ENCODE peak calls at places on chromosomes 4 and X, in six cellular contexts. P is breast epithelium, T is kidney epithelial cell, A is astrocyte, J is cardiac muscle cell, W is IMR-90. S is an unnamed sample.

GRCh38 chr4:81577392-81577791 is 105.7 kb upstream of the RASGEF1B start:
- DNase-seq in J (no peak), T (no peak), A (no peak), P (no peak), W (no peak), S (no peak)

GRCh38 chr4:244471-244870 is 60.8 kb downstream of the ZNF732 start:
- DNase-seq in P (no peak), J (peak), T (no peak), A (no peak), W (no peak), S (no peak)

GRCh38 chr4:13541176-13541604 is 3.1 kb downstream of the NKX3-2 start:
- DNase-seq in T (no peak), P (no peak), J (no peak), W (no peak), A (no peak), S (no peak)

GRCh38 chrX:44432641-44433040 is 89.2 kb upstream of the EFHC2 start:
- DNase-seq in W (peak), A (no peak), J (peak), P (no peak), T (no peak), S (no peak)

GRCh38 chr4:123821861-123822260 is 425.3 kb downstream of the SPRY1 start:
- DNase-seq in J (peak), T (no peak), W (peak), P (no peak), A (peak), S (no peak)

GRCh38 chrX:2707334-2707760 is 16.3 kb downstream of the CD99 start:
- DNase-seq in J (peak), P (peak), W (peak), T (peak), A (peak), S (no peak)

GRCh38 chrX:22652596-22652995 is 347.2 kb upstream of the DDX53 start:
- DNase-seq in J (peak), T (no peak), A (peak), P (no peak), W (peak), S (no peak)

GRCh38 chr4:48635310-48635709 is 144.8 kb downstream of the FRYL start:
- DNase-seq in J (no peak), T (peak), W (peak), A (peak), P (no peak), S (no peak)

GRCh38 chrX:2286731-2287130 is 214.0 kb downstream of the DHRSX start:
- DNase-seq in T (no peak), W (no peak), A (no peak), P (no peak), J (no peak), S (no peak)

GRCh38 chrX:123083924-123084323 is 100.2 kb upstream of the GRIA3 start:
- DNase-seq in P (no peak), A (peak), J (no peak), T (no peak), W (no peak), S (no peak)

GRCh38 chr4:174592985-174593335 is 70.7 kb upstream of the HPGD start:
- DNase-seq in T (peak), A (peak), J (peak), P (no peak), W (peak), S (no peak)

GRCh38 chrX:153477039-153477438 is 6.7 kb upstream of the HAUS7 start:
- DNase-seq in T (no peak), A (peak), W (peak), P (no peak), J (peak), S (no peak)

GRCh38 chr4:47534772-47535171 is 49.7 kb downstream of the ATP10D start:
- DNase-seq in J (no peak), W (no peak), P (no peak), T (no peak), A (no peak), S (no peak)

GRCh38 chrX:40248822-40249221 is 151.1 kb upstream of the BCOR start:
- DNase-seq in A (no peak), J (no peak), T (no peak), P (no peak), W (no peak), S (no peak)

GRCh38 chr4:184514121-184514988 is 40.0 kb upstream of the IRF2 start:
- DNase-seq in A (peak), J (peak), W (peak), T (peak), P (no peak), S (no peak)

GRCh38 chr4:8179074-8179473 is 20.0 kb upstream of the SH3TC1 start:
- DNase-seq in A (no peak), P (no peak), J (no peak), T (no peak), W (no peak), S (no peak)

GRCh38 chr4:153023692-153024394 is 87.7 kb downstream of the FHDC1 start:
- DNase-seq in P (no peak), T (no peak), J (no peak), W (no peak), A (no peak), S (no peak)

GRCh38 chrX:15977644-15978043 is 123.0 kb upstream of the AP1S2 start:
- DNase-seq in J (no peak), P (no peak), W (no peak), A (no peak), T (no peak), S (no peak)

GRCh38 chr4:142881331-142881730 is 35.2 kb upstream of the INPP4B start:
- DNase-seq in W (no peak), P (no peak), T (no peak), A (no peak), J (no peak), S (no peak)

GRCh38 chr4:185344743-185345538 is 50.8 kb downstream of the LRP2BP start:
- DNase-seq in T (no peak), W (no peak), J (no peak), P (no peak), A (no peak), S (no peak)

GRCh38 chr4:106365613-106366012 is 3.0 kb downstream of the GIMD1 start:
- DNase-seq in J (peak), T (peak), P (no peak), W (peak), A (peak), S (no peak)

GRCh38 chrX:123504047-123504446 is 228.8 kb downstream of the THOC2 start:
- DNase-seq in T (no peak), J (no peak), W (peak), P (no peak), A (peak), S (no peak)

GRCh38 chr4:149500806-149501205 is 314.8 kb downstream of the IQCM start:
- DNase-seq in W (no peak), A (no peak), J (no peak), P (no peak), T (no peak), S (no peak)

GRCh38 chrX:35890699-35891098 is 28.8 kb upstream of the CFAP47 start:
- DNase-seq in T (peak), A (no peak), W (peak), P (no peak), J (peak), S (no peak)

GRCh38 chr4:62771656-62772557 is 1571.8 kb downstream of the ADGRL3 start:
- DNase-seq in P (no peak), W (no peak), A (no peak), J (no peak), T (no peak), S (no peak)

GRCh38 chr4:113293043-113293560 is 243.6 kb downstream of the ANK2 start:
- DNase-seq in P (no peak), W (peak), A (peak), T (no peak), J (peak), S (no peak)

GRCh38 chrX:45771114-45771513 is 570.4 kb upstream of the DIPK2B start:
- DNase-seq in J (peak), T (peak), A (peak), W (peak), P (no peak), S (no peak)

GRCh38 chrX:10729000-10729399 is 108.6 kb upstream of the MID1 start:
- DNase-seq in T (no peak), W (no peak), J (no peak), A (no peak), P (no peak), S (no peak)

GRCh38 chrX:154321624-154322023 is 26.0 kb downstream of the TKTL1 start:
- DNase-seq in W (no peak), T (no peak), P (no peak), J (peak), A (no peak), S (no peak)

GRCh38 chr4:177302371-177303100 is 7.1 kb upstream of the NEIL3 start:
- DNase-seq in A (peak), J (no peak), P (no peak), W (peak), T (no peak), S (no peak)

GRCh38 chr4:8230891-8231290 is 31.8 kb downstream of the SH3TC1 start:
- DNase-seq in W (peak), J (no peak), T (no peak), P (no peak), A (no peak), S (no peak)

GRCh38 chr4:107220976-107221375 is 184.9 kb upstream of the DKK2 start:
- DNase-seq in P (no peak), A (no peak), W (no peak), J (peak), T (no peak), S (no peak)

GRCh38 chr4:177441061-177441802 is 1.0 kb downstream of the AGA start:
- DNase-seq in P (no peak), A (peak), T (no peak), W (peak), J (peak), S (no peak)

GRCh38 chr4:110508827-110509446 is 33.0 kb downstream of the ENPEP start:
- DNase-seq in P (no peak), J (peak), A (no peak), W (peak), T (no peak), S (no peak)
- TF ChIP-seq CTCF in P (no peak), J (peak), A (peak), W (peak), T (peak), S (peak)

GRCh38 chr4:127598656-127599055 is 34.1 kb upstream of the INTU start:
- DNase-seq in P (no peak), A (no peak), T (no peak), W (no peak), J (no peak), S (no peak)

GRCh38 chr4:127604949-127605709 is 27.6 kb upstream of the INTU start:
- DNase-seq in P (no peak), A (peak), T (no peak), J (peak), W (peak), S (no peak)

GRCh38 chr4:127606823-127607222 is 25.9 kb upstream of the INTU start:
- DNase-seq in A (peak), J (no peak), P (no peak), W (no peak), T (no peak), S (no peak)

GRCh38 chr4:127601029-127601428 is 31.7 kb upstream of the INTU start:
- DNase-seq in W (peak), P (no peak), A (peak), J (peak), T (no peak), S (no peak)
- TF ChIP-seq CTCF in W (peak), P (no peak), A (peak), J (peak), T (peak), S (peak)

DNA sequence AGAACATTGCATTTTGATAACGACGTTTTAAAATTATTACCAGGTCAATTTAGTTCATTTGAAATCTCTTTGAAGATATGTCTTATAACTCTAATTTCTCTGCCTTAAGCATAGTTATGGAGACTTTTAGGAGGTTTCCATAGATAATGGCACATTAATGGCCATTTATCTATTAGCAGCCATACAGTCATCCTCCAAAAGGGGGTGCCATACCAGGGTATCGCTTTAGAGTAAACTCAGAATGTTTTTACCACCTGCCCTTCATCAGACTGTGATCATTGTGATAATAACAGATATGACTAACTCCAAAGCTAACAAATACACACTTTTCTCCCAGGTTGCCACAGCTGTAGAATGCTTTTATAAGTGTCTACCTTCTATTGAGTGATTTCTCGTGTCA is 461.5 kb downstream of the FSTL5 start:
- DNase-seq in W (no peak), P (no peak), T (no peak), J (no peak), A (no peak), S (no peak)
- TF ChIP-seq CTCF in W (no peak), P (no peak), T (peak), J (no peak), A (no peak), S (no peak)

DNA sequence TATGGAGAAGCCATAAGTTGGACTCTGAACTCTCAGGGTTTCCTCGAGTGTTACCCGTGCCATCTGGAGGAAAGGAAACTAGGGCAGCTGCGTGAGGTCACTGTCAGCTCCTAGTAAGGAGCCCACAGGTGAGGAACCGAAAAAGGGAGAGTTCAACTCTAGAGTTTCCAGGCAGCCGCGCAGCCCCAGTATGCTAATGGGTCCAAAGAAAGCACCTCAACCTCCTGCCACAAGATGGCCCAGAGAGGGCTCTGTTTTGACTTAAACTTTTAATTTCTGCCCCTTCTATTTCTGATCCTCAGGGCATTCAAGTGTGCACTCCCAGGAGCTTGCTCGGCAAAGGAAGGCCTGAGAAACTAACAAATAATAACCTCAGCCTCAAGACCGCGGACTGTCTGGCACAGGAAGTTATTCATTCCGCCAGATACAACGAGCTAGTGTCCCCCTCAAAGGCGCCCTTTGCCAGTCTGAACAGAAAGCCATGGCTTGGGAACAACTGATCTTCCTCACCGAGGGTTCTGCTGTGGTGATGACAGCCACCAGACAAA is 13.9 kb downstream of the SCARB2 start:
- DNase-seq in A (peak), T (no peak), P (no peak), W (peak), J (peak), S (no peak)
- TF ChIP-seq CTCF in A (no peak), T (no peak), P (no peak), W (no peak), J (no peak), S (peak)

DNA sequence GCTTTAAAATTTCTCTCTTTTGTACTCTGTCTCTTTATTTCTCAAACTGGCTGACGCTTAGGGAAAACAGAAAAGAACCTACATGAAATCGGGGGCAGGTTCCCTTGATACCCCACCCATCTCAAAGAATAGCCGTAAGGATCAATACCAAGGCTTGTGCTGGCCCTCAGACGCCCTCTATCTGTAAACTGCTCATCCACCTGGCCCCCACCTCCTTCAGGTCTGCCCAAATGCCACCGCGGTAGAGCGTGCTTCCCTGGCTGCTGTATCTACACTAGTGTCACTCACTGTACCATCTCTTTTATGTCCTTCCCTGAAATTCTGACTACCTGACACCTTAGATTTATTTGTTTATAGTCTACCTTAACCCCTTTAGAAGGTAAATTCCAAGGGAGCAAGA is 62.8 kb downstream of the SMIM20 start:
- DNase-seq in P (no peak), T (no peak), W (no peak), A (no peak), J (no peak), S (no peak)
- TF ChIP-seq CTCF in P (no peak), T (no peak), W (no peak), A (no peak), J (no peak), S (no peak)

DNA sequence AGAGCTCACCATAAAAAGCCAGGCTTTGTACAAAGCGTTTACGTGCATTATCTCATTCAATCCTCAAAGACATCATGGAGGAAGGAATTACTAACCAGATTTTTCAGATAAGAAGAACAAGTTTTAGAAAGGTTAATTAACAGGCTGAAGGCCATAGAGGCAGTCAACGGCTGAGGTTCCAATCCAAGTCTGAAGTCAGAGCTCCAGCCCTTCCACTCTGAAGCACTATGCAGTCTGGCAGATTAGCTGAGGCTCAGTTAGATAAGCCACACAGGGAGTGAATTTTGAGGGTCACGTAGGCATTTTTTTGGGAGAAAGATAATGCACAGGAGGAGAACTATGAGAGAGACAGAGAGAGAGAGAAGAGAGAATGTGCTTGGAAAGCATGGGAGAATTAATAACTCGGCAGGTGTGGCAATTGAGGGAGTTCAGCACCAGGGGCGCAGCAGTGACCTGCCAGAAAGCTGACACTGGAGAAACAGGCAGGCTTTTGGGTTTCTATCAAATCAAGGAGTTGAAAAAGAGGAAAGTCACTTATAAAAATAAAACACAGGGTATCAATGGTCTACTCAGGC is 116.5 kb upstream of the NAP1L5 start:
- DNase-seq in J (no peak), A (no peak), T (no peak), P (no peak), W (no peak), S (no peak)
- TF ChIP-seq CTCF in J (no peak), A (no peak), T (peak), P (no peak), W (no peak), S (no peak)

GRCh38 chr4:31100551-31100950 is 380.4 kb downstream of the PCDH7 start:
- DNase-seq in J (no peak), P (no peak), A (peak), W (peak), T (no peak), S (no peak)
- TF ChIP-seq CTCF in J (no peak), P (no peak), A (no peak), W (no peak), T (no peak), S (no peak)

GRCh38 chr4:117370944-117371665 is 285.7 kb upstream of the TRAM1L1 start:
- DNase-seq in T (no peak), A (no peak), P (no peak), J (no peak), W (no peak), S (no peak)
- TF ChIP-seq CTCF in T (no peak), A (no peak), P (no peak), J (no peak), W (no peak), S (no peak)